ENCODE peak calls at places on chromosomes 13 and 19, in seven cellular contexts. One of them, this sample, is unnamed.

GRCh38 chr19:12792048-12792852 is 964 bp downstream of the JUNB start:
- DNase-seq in suprapubic skin: no peak
- DNase-seq in ovary: peak; percentile 82
- DNase-seq in transverse colon: peak; percentile 79
- DNase-seq in H1: peak; percentile 84
- DNase-seq in tibial nerve: no peak
- DNase-seq in A549: peak; percentile 60
- DNase-seq in this sample: peak; percentile 77

GRCh38 chr13:59492030-59492636 is 671.6 kb downstream of the DIAPH3 start:
- DNase-seq in tibial nerve: no peak
- DNase-seq in suprapubic skin: no peak
- DNase-seq in ovary: no peak
- DNase-seq in A549: no peak
- DNase-seq in H1: no peak
- DNase-seq in transverse colon: no peak
- DNase-seq in this sample: no peak

GRCh38 chr19:52140077-52140710 is 456 bp upstream of the ZNF616 start:
- DNase-seq in transverse colon: no peak
- DNase-seq in H1: no peak
- DNase-seq in ovary: peak; percentile 29
- DNase-seq in suprapubic skin: no peak
- DNase-seq in A549: no peak
- DNase-seq in tibial nerve: peak; percentile 7
- DNase-seq in this sample: no peak

GRCh38 chr19:34241513-34242337 is 12.6 kb upstream of the GARRE1 start:
- DNase-seq in transverse colon: peak; percentile 75
- DNase-seq in tibial nerve: no peak
- DNase-seq in suprapubic skin: no peak
- DNase-seq in A549: peak; percentile 76
- DNase-seq in ovary: no peak
- DNase-seq in H1: peak; percentile 83
- DNase-seq in this sample: peak; percentile 64

GRCh38 chr19:35490364-35490763 is at the start of gene KRTDAP:
- DNase-seq in A549: no peak
- DNase-seq in transverse colon: no peak
- DNase-seq in ovary: no peak
- DNase-seq in tibial nerve: no peak
- DNase-seq in H1: no peak
- DNase-seq in suprapubic skin: no peak
- DNase-seq in this sample: no peak

GRCh38 chr13:95484052-95484451 is 68.5 kb upstream of the CLDN10 start:
- DNase-seq in suprapubic skin: no peak
- DNase-seq in A549: no peak
- DNase-seq in transverse colon: no peak
- DNase-seq in H1: no peak
- DNase-seq in tibial nerve: no peak
- DNase-seq in ovary: no peak
- DNase-seq in this sample: no peak

GRCh38 chr19:47096721-47097120 is 16.9 kb downstream of the ZC3H4 start:
- DNase-seq in H1: no peak
- DNase-seq in suprapubic skin: no peak
- DNase-seq in A549: no peak
- DNase-seq in tibial nerve: no peak
- DNase-seq in ovary: no peak
- DNase-seq in transverse colon: peak; percentile 54
- DNase-seq in this sample: peak; percentile 35

GRCh38 chr19:18156841-18157464 is 4.0 kb downstream of the PIK3R2 start:
- DNase-seq in A549: peak; percentile 77
- DNase-seq in suprapubic skin: no peak
- DNase-seq in ovary: peak; percentile 91
- DNase-seq in tibial nerve: peak; percentile 55
- DNase-seq in transverse colon: peak; percentile 94
- DNase-seq in H1: no peak
- DNase-seq in this sample: peak; percentile 95

GRCh38 chr13:97945792-97946419 is 7.6 kb upstream of the IPO5 start:
- DNase-seq in A549: no peak
- DNase-seq in suprapubic skin: no peak
- DNase-seq in transverse colon: no peak
- DNase-seq in tibial nerve: no peak
- DNase-seq in ovary: no peak
- DNase-seq in H1: no peak
- DNase-seq in this sample: no peak

GRCh38 chr19:47310819-47311218 is 1.2 kb downstream of the C5AR1 start:
- DNase-seq in tibial nerve: no peak
- DNase-seq in suprapubic skin: no peak
- DNase-seq in transverse colon: no peak
- DNase-seq in ovary: no peak
- DNase-seq in A549: peak; percentile 89
- DNase-seq in H1: no peak
- DNase-seq in this sample: peak; percentile 54

GRCh38 chr13:73278186-73278585 is 219.4 kb downstream of the KLF5 start:
- DNase-seq in A549: no peak
- DNase-seq in transverse colon: no peak
- DNase-seq in ovary: no peak
- DNase-seq in tibial nerve: no peak
- DNase-seq in H1: no peak
- DNase-seq in suprapubic skin: no peak
- DNase-seq in this sample: no peak

GRCh38 chr13:106381083-106381482 is 154.4 kb downstream of the EFNB2 start:
- DNase-seq in A549: no peak
- DNase-seq in suprapubic skin: no peak
- DNase-seq in transverse colon: no peak
- DNase-seq in ovary: no peak
- DNase-seq in H1: no peak
- DNase-seq in tibial nerve: no peak
- DNase-seq in this sample: peak; percentile 50

GRCh38 chr13:67298297-67298696 is 68.2 kb upstream of the PCDH9 start:
- DNase-seq in A549: no peak
- DNase-seq in tibial nerve: no peak
- DNase-seq in H1: no peak
- DNase-seq in suprapubic skin: no peak
- DNase-seq in ovary: no peak
- DNase-seq in transverse colon: no peak
- DNase-seq in this sample: no peak

GRCh38 chr13:60351816-60352215 is 45.2 kb upstream of the TDRD3 start:
- DNase-seq in ovary: no peak
- DNase-seq in transverse colon: no peak
- DNase-seq in tibial nerve: no peak
- DNase-seq in A549: no peak
- DNase-seq in suprapubic skin: no peak
- DNase-seq in H1: no peak
- DNase-seq in this sample: no peak

GRCh38 chr19:4714016-4714415 is 9.6 kb downstream of the DPP9 start:
- DNase-seq in H1: no peak
- DNase-seq in A549: no peak
- DNase-seq in ovary: no peak
- DNase-seq in transverse colon: no peak
- DNase-seq in suprapubic skin: no peak
- DNase-seq in tibial nerve: no peak
- DNase-seq in this sample: no peak

GRCh38 chr19:51448011-51448744 is 10.1 kb downstream of the SIGLEC8 start:
- DNase-seq in suprapubic skin: no peak
- DNase-seq in H1: no peak
- DNase-seq in ovary: no peak
- DNase-seq in transverse colon: no peak
- DNase-seq in A549: no peak
- DNase-seq in tibial nerve: no peak
- DNase-seq in this sample: no peak

GRCh38 chr19:30662211-30662861 is 290.2 kb downstream of the ZNF536 start:
- DNase-seq in A549: no peak
- DNase-seq in suprapubic skin: no peak
- DNase-seq in ovary: no peak
- DNase-seq in tibial nerve: no peak
- DNase-seq in H1: no peak
- DNase-seq in transverse colon: no peak
- DNase-seq in this sample: peak; percentile 22

GRCh38 chr13:44921931-44922758 is 67.1 kb downstream of the NUFIP1 start:
- DNase-seq in ovary: no peak
- DNase-seq in A549: peak; percentile 92
- DNase-seq in tibial nerve: peak; percentile 75
- DNase-seq in H1: no peak
- DNase-seq in transverse colon: peak; percentile 31
- DNase-seq in suprapubic skin: no peak
- DNase-seq in this sample: peak; percentile 64

GRCh38 chr19:41792513-41793413 is 3.6 kb upstream of the CEACAM3 start:
- DNase-seq in suprapubic skin: no peak
- DNase-seq in transverse colon: peak; percentile 63
- DNase-seq in tibial nerve: peak; percentile 20
- DNase-seq in H1: peak; percentile 76
- DNase-seq in A549: peak; percentile 81
- DNase-seq in ovary: no peak
- DNase-seq in this sample: peak; percentile 61

GRCh38 chr19:52171321-52172169 is at the start of gene ZNF836:
- DNase-seq in A549: peak; percentile 69
- DNase-seq in transverse colon: peak; percentile 94
- DNase-seq in H1: peak; percentile 94
- DNase-seq in ovary: peak; percentile 94
- DNase-seq in tibial nerve: peak; percentile 90
- DNase-seq in suprapubic skin: peak; percentile 96
- DNase-seq in this sample: peak; percentile 92

GRCh38 chr13:72648513-72649065 is 78.8 kb downstream of the MZT1 start:
- DNase-seq in A549: peak; percentile 4
- DNase-seq in H1: no peak
- DNase-seq in suprapubic skin: no peak
- DNase-seq in tibial nerve: no peak
- DNase-seq in ovary: no peak
- DNase-seq in transverse colon: no peak
- DNase-seq in this sample: no peak

GRCh38 chr13:52158629-52159158 is 703 bp downstream of the NEK3 start:
- DNase-seq in H1: no peak
- DNase-seq in tibial nerve: peak; percentile 29
- DNase-seq in ovary: no peak
- DNase-seq in A549: peak; percentile 12
- DNase-seq in transverse colon: peak; percentile 54
- DNase-seq in suprapubic skin: peak; percentile 81
- DNase-seq in this sample: no peak

DNA sequence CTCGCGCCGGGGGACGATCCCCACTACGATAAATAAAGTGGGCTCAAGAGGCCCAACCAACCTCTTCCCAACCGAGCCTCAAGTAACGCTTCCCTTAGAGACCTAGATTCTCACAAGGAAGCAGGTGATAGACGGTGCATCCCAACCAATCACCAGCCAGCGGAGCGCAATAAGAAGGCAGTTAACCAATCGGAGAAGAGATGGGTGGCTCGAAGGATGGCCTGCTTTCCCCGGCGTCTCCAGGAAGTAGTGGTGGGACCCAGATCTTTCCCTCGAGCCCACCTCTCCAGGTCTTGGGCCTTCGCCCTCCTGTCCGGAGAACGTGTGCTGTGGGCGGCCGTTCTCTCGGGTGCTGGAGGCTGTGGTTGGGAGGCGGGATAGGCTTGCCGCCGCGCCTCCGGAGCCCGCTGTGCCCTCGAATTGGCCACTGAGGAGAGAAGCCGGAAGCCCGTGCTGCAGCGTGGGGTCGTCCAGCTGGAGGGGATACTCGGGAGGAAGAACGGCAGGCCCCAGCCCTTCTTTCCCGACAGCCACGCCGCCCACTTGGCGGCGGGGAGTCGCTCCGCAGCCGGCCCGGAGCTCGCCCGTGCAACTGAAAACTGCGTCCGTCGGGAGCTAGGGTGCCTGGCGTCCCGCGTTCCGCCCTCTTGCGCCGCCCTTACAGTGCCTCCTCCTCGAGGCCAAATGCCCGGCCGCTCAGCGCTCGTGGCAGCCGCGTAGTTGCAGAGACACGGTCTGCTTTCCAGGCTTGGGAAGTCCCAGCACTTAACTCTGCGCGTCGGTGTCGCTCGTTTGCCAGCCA is at the start of gene RNF6:
- DNase-seq in tibial nerve: peak; percentile 97
- DNase-seq in ovary: peak; percentile 89
- DNase-seq in suprapubic skin: peak; percentile 97
- DNase-seq in transverse colon: peak; percentile 94
- DNase-seq in H1: peak; percentile 90
- DNase-seq in A549: peak; percentile 97
- DNase-seq in this sample: peak; percentile 96
- TF ChIP-seq EP300 in tibial nerve: peak; percentile 73
- TF ChIP-seq EP300 in ovary: no peak
- TF ChIP-seq EP300 in suprapubic skin: no peak
- TF ChIP-seq EP300 in transverse colon: no peak
- TF ChIP-seq EP300 in H1: no peak
- TF ChIP-seq EP300 in A549: no peak
- TF ChIP-seq EP300 in this sample: no peak

DNA sequence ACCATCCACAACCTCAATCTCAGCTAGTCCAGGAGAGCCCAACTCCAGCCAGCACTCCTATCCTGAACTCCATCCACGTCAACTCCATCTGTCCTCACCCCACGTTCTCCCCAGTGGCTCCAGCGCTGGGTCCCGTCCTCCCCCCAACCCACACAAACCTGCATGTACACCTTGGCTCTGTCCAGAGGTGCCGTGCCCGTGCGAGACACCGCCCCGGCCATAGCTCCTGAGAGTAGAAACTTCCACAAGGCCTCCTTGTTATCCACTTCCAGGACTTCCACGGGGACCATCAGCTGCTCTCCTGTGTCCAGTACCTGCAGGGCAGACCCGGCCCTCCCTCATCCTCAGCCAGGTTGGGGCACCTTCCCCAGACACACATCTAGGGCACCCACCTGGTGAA is 1.7 kb downstream of the SLC25A41 start:
- DNase-seq in tibial nerve: no peak
- DNase-seq in transverse colon: no peak
- DNase-seq in H1: no peak
- DNase-seq in ovary: no peak
- DNase-seq in A549: no peak
- DNase-seq in suprapubic skin: no peak
- DNase-seq in this sample: no peak
- H3K4me1 ChIP-seq in tibial nerve: no peaks in the 10 kb centered on the region
- H3K4me1 ChIP-seq in transverse colon: no peaks in the 10 kb centered on the region
- H3K4me1 ChIP-seq in H1: no peaks in the 10 kb centered on the region
- H3K4me1 ChIP-seq in ovary: no peaks in the 10 kb centered on the region
- H3K4me1 ChIP-seq in A549: no peaks in the 10 kb centered on the region
- H3K4me1 ChIP-seq in suprapubic skin: no peaks in the 10 kb centered on the region
- H3K4me1 ChIP-seq in this sample: no peaks in the 10 kb centered on the region

GRCh38 chr13:36074659-36075058 is 56.5 kb downstream of the DCLK1 start:
- DNase-seq in A549: no peak
- DNase-seq in tibial nerve: no peak
- DNase-seq in suprapubic skin: no peak
- DNase-seq in ovary: no peak
- DNase-seq in transverse colon: no peak
- DNase-seq in H1: no peak
- DNase-seq in this sample: no peak
- TF ChIP-seq EP300 in A549: no peak
- TF ChIP-seq EP300 in tibial nerve: no peak
- TF ChIP-seq EP300 in suprapubic skin: no peak
- TF ChIP-seq EP300 in ovary: no peak
- TF ChIP-seq EP300 in transverse colon: no peak
- TF ChIP-seq EP300 in H1: no peak
- TF ChIP-seq EP300 in this sample: no peak

GRCh38 chr13:46386426-46386995 is 541 bp downstream of the RUBCNL start:
- DNase-seq in suprapubic skin: no peak
- DNase-seq in tibial nerve: no peak
- DNase-seq in H1: peak; percentile 62
- DNase-seq in transverse colon: no peak
- DNase-seq in ovary: no peak
- DNase-seq in A549: no peak
- DNase-seq in this sample: no peak
- H3K4me1 ChIP-seq in suprapubic skin: peaks cover 44% of the 10 kb centered on the region
- H3K4me1 ChIP-seq in tibial nerve: peaks cover 61% of the 10 kb centered on the region
- H3K4me1 ChIP-seq in H1: peaks cover 5% of the 10 kb centered on the region
- H3K4me1 ChIP-seq in transverse colon: peaks cover 30% of the 10 kb centered on the region
- H3K4me1 ChIP-seq in ovary: peaks cover 3% of the 10 kb centered on the region
- H3K4me1 ChIP-seq in A549: no peaks in the 10 kb centered on the region
- H3K4me1 ChIP-seq in this sample: peaks cover 33% of the 10 kb centered on the region

This sample was measured in stomach.